ENCODE peak calls at places on chromosomes 3 and 15, in six cellular contexts. C is D721Med; X is choroid plexus epithelial cell; Q is WTC11; R is activated T-cell treated with anti-CD3 and anti-CD28 coated beads, Interleukin-2, amount 50 U/mL, for 1 hour; V is stimulated activated CD4-positive, alpha-beta T cell treated with anti-CD3 and anti-CD28 coated beads, Interleukin-1b, Interleukin-23, amount 100 ng/mL, for 24 hours. T is an unnamed sample.

GRCh38 chr3:23807161-23808015 is 1.6 kb downstream of the UBE2E1 start:
- DNase-seq in C (no peak), X (peak; percentile 64), Q (no peak), R (no peak), V (no peak), T (no peak)

GRCh38 chr3:31980530-31981205 is 394 bp downstream of the OSBPL10 start:
- DNase-seq in C (no peak), X (peak; percentile 57), Q (peak; percentile 73), R (peak; percentile 40), V (no peak), T (no peak)

GRCh38 chr15:65088643-65089021 is 12.1 kb downstream of the KBTBD13 start:
- DNase-seq in C (no peak), X (no peak), Q (no peak), R (no peak), V (no peak), T (no peak)

GRCh38 chr15:27088584-27089232 is 117.7 kb downstream of the GABRG3 start:
- DNase-seq in C (no peak), X (no peak), Q (no peak), R (no peak), V (no peak), T (no peak)

GRCh38 chr3:169526246-169526645 is 137.3 kb downstream of the MECOM start:
- DNase-seq in C (no peak), X (no peak), Q (no peak), R (no peak), V (no peak), T (no peak)

GRCh38 chr3:64039972-64040733 is 16.9 kb upstream of the PSMD6 start:
- DNase-seq in C (no peak), X (no peak), Q (no peak), R (no peak), V (no peak), T (no peak)

GRCh38 chr3:100893108-100893507 is 100.1 kb downstream of the ABI3BP start:
- DNase-seq in C (no peak), X (peak; percentile 51), Q (no peak), R (no peak), V (no peak), T (no peak)

GRCh38 chr3:61559108-61559731 is 2.2 kb upstream of the PTPRG start:
- DNase-seq in C (no peak), X (peak; percentile 67), Q (no peak), R (no peak), V (no peak), T (no peak)

GRCh38 chr3:102400142-102400541 is 34.7 kb upstream of the ZPLD1 start:
- DNase-seq in C (no peak), X (peak; percentile 21), Q (no peak), R (no peak), V (no peak), T (no peak)

GRCh38 chr3:34202975-34203374 is 404.5 kb downstream of the PDCD6IP start:
- DNase-seq in C (no peak), X (no peak), Q (no peak), R (no peak), V (no peak), T (no peak)

GRCh38 chr15:63601026-63601726 is 4.0 kb downstream of the FBXL22 start:
- DNase-seq in C (no peak), X (peak; percentile 40), Q (peak; percentile 36), R (peak; percentile 56), V (no peak), T (no peak)

GRCh38 chr3:172646439-172647015 is 64.3 kb downstream of the NCEH1 start:
- DNase-seq in C (no peak), X (peak; percentile 93), Q (no peak), R (no peak), V (no peak), T (no peak)

GRCh38 chr3:196932600-196932999 is 9.7 kb downstream of the NCBP2 start:
- DNase-seq in C (no peak), X (no peak), Q (no peak), R (no peak), V (no peak), T (no peak)

GRCh38 chr15:70351391-70351790 is 253.7 kb upstream of the TLE3 start:
- DNase-seq in C (no peak), X (no peak), Q (no peak), R (no peak), V (no peak), T (no peak)

GRCh38 chr15:32844118-32844711 is 126.4 kb downstream of the GREM1 start:
- DNase-seq in C (no peak), X (peak; percentile 81), Q (no peak), R (no peak), V (no peak), T (no peak)

GRCh38 chr3:14921034-14921616 is 26.3 kb upstream of the NR2C2 start:
- DNase-seq in C (peak; percentile 76), X (peak; percentile 93), Q (peak; percentile 90), R (peak; percentile 86), V (peak; percentile 67), T (peak; percentile 72)

GRCh38 chr15:57505949-57506391 is 85.7 kb upstream of the MYZAP start:
- DNase-seq in C (no peak), X (peak; percentile 77), Q (no peak), R (no peak), V (no peak), T (no peak)

GRCh38 chr3:100603449-100603848 is 6.0 kb upstream of the ADGRG7 start:
- DNase-seq in C (no peak), X (peak; percentile 75), Q (no peak), R (no peak), V (no peak), T (no peak)

GRCh38 chr3:123602325-123602724 is 17.5 kb upstream of the HACD2 start:
- DNase-seq in C (no peak), X (peak; percentile 85), Q (no peak), R (no peak), V (no peak), T (no peak)

GRCh38 chr3:184227481-184227935 is 1.9 kb upstream of the VWA5B2 start:
- DNase-seq in C (no peak), X (peak; percentile 32), Q (peak; percentile 72), R (peak; percentile 66), V (peak; percentile 25), T (no peak)